ENCODE peak calls at places on chromosomes 3 and 15, in four cellular contexts. I, F, A and Q are unnamed samples.

GRCh38 chr15:83835384-83836010 is 181.6 kb downstream of the ADAMTSL3 start:
- DNase-seq in I (no peak), A (no peak), F (no peak), Q (no peak)

GRCh38 chr15:58232273-58233065 is 94.3 kb downstream of the AQP9 start:
- DNase-seq in I (no peak), A (no peak), F (no peak), Q (no peak)

GRCh38 chr3:179186426-179186825 is 38.3 kb downstream of the PIK3CA start:
- DNase-seq in F (no peak), A (no peak), I (no peak), Q (no peak)

GRCh38 chr3:138946554-138947302 is at the start of the genes FOXL2 and FOXL2NB:
- DNase-seq in F (no peak), I (peak; percentile 55), A (peak; percentile 40), Q (peak; percentile 53)

GRCh38 chr3:52742418-52743041 is 28.2 kb downstream of the NEK4 start:
- DNase-seq in F (peak; percentile 63), I (peak; percentile 44), A (no peak), Q (no peak)

GRCh38 chr3:49813497-49814174 is at the start of gene UBA7:
- DNase-seq in F (peak; percentile 84), I (peak; percentile 67), A (peak; percentile 62), Q (no peak)

GRCh38 chr3:131349454-131349853 is 32.1 kb upstream of the NUDT16 start:
- DNase-seq in A (no peak), F (no peak), I (no peak), Q (no peak)

GRCh38 chr3:16319307-16319706 is 54.3 kb downstream of the OXNAD1 start:
- DNase-seq in A (no peak), F (peak; percentile 38), I (peak; percentile 61), Q (no peak)

GRCh38 chr3:187878776-187879524 is 133.7 kb upstream of the BCL6 start:
- DNase-seq in I (no peak), F (no peak), A (no peak), Q (no peak)

GRCh38 chr3:34260266-34260990 is 462.0 kb downstream of the PDCD6IP start:
- DNase-seq in A (peak; percentile 35), F (peak; percentile 54), I (peak; percentile 44), Q (peak; percentile 77)

GRCh38 chr3:117149577-117149976 is 440.0 kb downstream of the TUSC7 start:
- DNase-seq in F (no peak), I (no peak), A (no peak), Q (no peak)
- TF ChIP-seq CTCF in F (no peak), I (no peak), A (no peak), Q (no peak)

GRCh38 chr15:78004919-78005634 is 72.4 kb downstream of the TBC1D2B start:
- DNase-seq in I (no peak), F (no peak), A (peak; percentile 88), Q (no peak)
- TF ChIP-seq CTCF in I (no peak), F (no peak), A (no peak), Q (no peak)

DNA sequence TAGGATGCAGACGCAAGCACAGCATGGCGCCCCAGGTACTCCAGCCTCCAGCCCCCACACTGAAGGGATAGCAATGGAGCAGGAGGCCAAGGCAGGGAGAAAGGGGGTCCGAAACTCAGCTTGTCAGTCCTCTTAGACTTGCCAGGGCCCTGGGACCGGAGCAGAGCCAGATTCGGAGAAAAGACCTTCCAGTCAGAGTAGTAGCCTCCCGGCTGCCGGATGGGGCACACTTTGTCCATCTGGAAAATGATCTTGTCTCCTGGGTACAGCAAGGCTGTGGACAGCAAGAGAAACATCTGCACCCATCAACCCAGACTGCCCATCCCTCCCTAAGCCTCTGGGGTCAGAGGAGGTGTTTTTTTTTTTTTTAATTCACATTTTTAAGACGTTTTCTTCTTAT is 24.3 kb downstream of the EFCAB12 start:
- DNase-seq in A (no peak), F (no peak), I (no peak), Q (no peak)
- TF ChIP-seq CTCF in A (no peak), F (no peak), I (no peak), Q (no peak)

GRCh38 chr3:148718982-148719862 is 21.5 kb downstream of the AGTR1 start:
- DNase-seq in F (no peak), A (no peak), I (peak; percentile 15), Q (no peak)
- TF ChIP-seq CTCF in F (no peak), A (peak; percentile 66), I (peak; percentile 30), Q (peak; percentile 31)